ENCODE peak calls at places on chromosomes 4 and X, in seven cellular contexts. Z, A, K, N, J, M and E are unnamed samples.

GRCh38 chr4:38099020-38099600 is 138.9 kb downstream of the PTTG2 start:
- DNase-seq in Z (no peak), A (no peak), K (no peak), N (no peak), J (no peak), M (no peak), E (no peak)

GRCh38 chr4:158255727-158256324 is 45.5 kb downstream of the TMEM144 start:
- DNase-seq in Z (no peak), A (no peak), K (no peak), N (peak), J (no peak), M (peak), E (peak)

GRCh38 chrX:82127228-82128123 is 925.6 kb downstream of the SH3BGRL start:
- DNase-seq in Z (no peak), A (no peak), K (no peak), N (no peak), J (no peak), M (no peak), E (no peak)

GRCh38 chr4:110550260-110550659 is 72.6 kb downstream of the PITX2 start:
- DNase-seq in Z (no peak), A (no peak), K (no peak), N (no peak), J (no peak), M (no peak), E (no peak)

GRCh38 chr4:186953601-186954260 is 230.1 kb upstream of the FAT1 start:
- DNase-seq in Z (peak), A (no peak), K (peak), N (no peak), J (no peak), M (no peak), E (no peak)

GRCh38 chrX:136170109-136170800 is 22.9 kb downstream of the FHL1 start:
- DNase-seq in Z (no peak), A (no peak), K (no peak), N (no peak), J (no peak), M (no peak), E (no peak)

GRCh38 chr4:123783936-123784335 is 387.3 kb downstream of the SPRY1 start:
- DNase-seq in Z (no peak), A (no peak), K (no peak), N (no peak), J (no peak), M (no peak), E (peak)

GRCh38 chrX:18206657-18207056 is 14.0 kb downstream of the BEND2 start:
- DNase-seq in Z (no peak), A (no peak), K (no peak), N (no peak), J (no peak), M (no peak), E (no peak)

GRCh38 chr4:101357751-101358150 is 10.4 kb upstream of the PPP3CA start:
- DNase-seq in Z (no peak), A (no peak), K (no peak), N (no peak), J (no peak), M (no peak), E (no peak)

GRCh38 chrX:16368696-16369095 is 201.4 kb downstream of the MAGEB17 start:
- DNase-seq in Z (no peak), A (no peak), K (no peak), N (no peak), J (no peak), M (no peak), E (no peak)

GRCh38 chr4:25807101-25807728 is 55.6 kb downstream of the SEL1L3 start:
- DNase-seq in Z (no peak), A (no peak), K (peak), N (no peak), J (no peak), M (no peak), E (no peak)

GRCh38 chr4:13533670-13534343 is 10.5 kb downstream of the NKX3-2 start:
- DNase-seq in Z (no peak), A (no peak), K (no peak), N (no peak), J (no peak), M (peak), E (no peak)

GRCh38 chr4:181890031-181890430 is 353.2 kb upstream of the TENM3 start:
- DNase-seq in Z (no peak), A (no peak), K (no peak), N (no peak), J (no peak), M (no peak), E (no peak)

GRCh38 chrX:66632986-66633385 is 5.9 kb downstream of the EDA2R start:
- DNase-seq in Z (no peak), A (no peak), K (no peak), N (no peak), J (no peak), M (no peak), E (no peak)

GRCh38 chr4:143558823-143559756 is 45.6 kb downstream of the SMARCA5 start:
- DNase-seq in Z (peak), A (no peak), K (peak), N (no peak), J (peak), M (peak), E (no peak)

GRCh38 chr4:145681956-145682355 is 2.0 kb downstream of the C4orf51 start:
- DNase-seq in Z (no peak), A (no peak), K (no peak), N (peak), J (no peak), M (no peak), E (no peak)

GRCh38 chr4:87746001-87746400 is 53.4 kb upstream of the IBSP start:
- DNase-seq in Z (no peak), A (no peak), K (no peak), N (no peak), J (no peak), M (no peak), E (no peak)

GRCh38 chrX:112677167-112677566 is 2.6 kb downstream of the LHFPL1 start:
- DNase-seq in Z (no peak), A (no peak), K (no peak), N (no peak), J (no peak), M (no peak), E (no peak)

GRCh38 chrX:150854856-150855255 is 43.6 kb downstream of the CD99L2 start:
- DNase-seq in Z (no peak), A (no peak), K (no peak), N (no peak), J (no peak), M (no peak), E (no peak)

GRCh38 chr4:1777822-1778641 is 15.1 kb upstream of the FGFR3 start:
- DNase-seq in Z (no peak), A (no peak), K (peak), N (no peak), J (no peak), M (peak), E (no peak)

GRCh38 chrX:136899206-136899605 is 18.7 kb upstream of the RBMX start:
- DNase-seq in Z (no peak), A (no peak), K (no peak), N (no peak), J (no peak), M (no peak), E (no peak)

GRCh38 chr4:3010577-3010976 is 47.2 kb downstream of the GRK4 start:
- DNase-seq in Z (no peak), A (no peak), K (no peak), N (no peak), J (no peak), M (no peak), E (no peak)

GRCh38 chr4:3389186-3389878 is 52.4 kb upstream of the HGFAC start:
- DNase-seq in Z (peak), A (no peak), K (no peak), N (no peak), J (no peak), M (no peak), E (no peak)

GRCh38 chr4:136935305-136935704 is 597.0 kb downstream of the PCDH18 start:
- DNase-seq in Z (no peak), A (no peak), K (no peak), N (no peak), J (no peak), M (no peak), E (no peak)

GRCh38 chrX:41722816-41723215 is 1.2 kb upstream of the GPR82 start:
- DNase-seq in Z (no peak), A (no peak), K (no peak), N (no peak), J (no peak), M (no peak), E (no peak)

GRCh38 chr4:8709729-8710360 is 117.3 kb downstream of the CPZ start:
- DNase-seq in Z (no peak), A (peak), K (peak), N (no peak), J (no peak), M (no peak), E (no peak)

GRCh38 chr4:187415227-187415626 is 580.3 kb upstream of the ZFP42 start:
- DNase-seq in Z (no peak), A (no peak), K (no peak), N (no peak), J (no peak), M (no peak), E (no peak)

GRCh38 chr4:8819019-8819418 is 52.6 kb downstream of the HMX1 start:
- DNase-seq in Z (no peak), A (peak), K (peak), N (no peak), J (no peak), M (no peak), E (no peak)

GRCh38 chr4:98293089-98293887 is 32.1 kb downstream of the RAP1GDS1 start:
- DNase-seq in Z (no peak), A (no peak), K (no peak), N (no peak), J (peak), M (no peak), E (no peak)

GRCh38 chr4:152325831-152326230 is 210.1 kb downstream of the FBXW7 start:
- DNase-seq in Z (no peak), A (no peak), K (no peak), N (no peak), J (no peak), M (no peak), E (no peak)